ENCODE peak calls at places on chromosome 13, in ten cellular contexts. V, U, P, J, I, C, G, K, W and S are unnamed samples.

GRCh38 chr13:40672310-40673060 is 6.0 kb upstream of the FOXO1 start:
- DNase-seq in V (no peak), U (no peak), P (peak; percentile 46), J (peak; percentile 69), I (no peak), C (peak; percentile 55), G (no peak), K (no peak), W (peak; percentile 45), S (peak; percentile 7)

GRCh38 chr13:95800455-95800854 is 123.5 kb downstream of the DNAJC3 start:
- DNase-seq in V (no peak), U (no peak), P (no peak), J (no peak), I (no peak), C (no peak), G (no peak), K (no peak), W (no peak), S (no peak)

GRCh38 chr13:44249439-44249838 is 124.2 kb upstream of the SERP2 start:
- DNase-seq in V (no peak), U (no peak), P (no peak), J (peak; percentile 75), I (no peak), C (no peak), G (peak; percentile 83), K (no peak), W (no peak), S (no peak)

GRCh38 chr13:36919206-36919832 is 719 bp downstream of the SMAD9 start:
- DNase-seq in V (peak; percentile 30), U (no peak), P (peak; percentile 64), J (peak; percentile 74), I (peak; percentile 10), C (no peak), G (peak; percentile 50), K (peak; percentile 26), W (peak; percentile 80), S (no peak)

GRCh38 chr13:45749026-45749759 is 47.1 kb downstream of the CBY2 start:
- DNase-seq in V (no peak), U (no peak), P (no peak), J (no peak), I (no peak), C (no peak), G (no peak), K (no peak), W (peak; percentile 78), S (no peak)

GRCh38 chr13:20263393-20264044 is 31.4 kb upstream of the GJB6 start:
- DNase-seq in V (no peak), U (no peak), P (no peak), J (no peak), I (no peak), C (no peak), G (no peak), K (no peak), W (no peak), S (no peak)

GRCh38 chr13:89932902-89933301 is 1414.6 kb upstream of the MIR17HG start:
- DNase-seq in V (no peak), U (no peak), P (no peak), J (no peak), I (no peak), C (no peak), G (no peak), K (no peak), W (no peak), S (no peak)

GRCh38 chr13:21324793-21325192 is 134.3 kb downstream of the ZDHHC20 start:
- DNase-seq in V (no peak), U (no peak), P (no peak), J (no peak), I (no peak), C (no peak), G (no peak), K (no peak), W (no peak), S (no peak)

GRCh38 chr13:85543144-85543543 is 256.1 kb downstream of the SLITRK6 start:
- DNase-seq in V (no peak), U (no peak), P (no peak), J (no peak), I (no peak), C (no peak), G (no peak), K (no peak), W (no peak), S (no peak)